ENCODE peak calls at places on chromosome 18, in ten cellular contexts. F is adrenal gland, A is fibroblast of lung, I is tibial artery, E is breast epithelium, H is Karpas-422, B is neural progenitor cell, G is aorta, M is upper lobe of right lung, X is RWPE2. D is an unnamed sample.

GRCh38 chr18:58337688-58338087 is 291.2 kb downstream of the ALPK2 start:
- DNase-seq in F (peak; percentile 75), A (peak; percentile 73), I (no peak), E (no peak), H (no peak), B (no peak), G (no peak), M (no peak), X (no peak), D (no peak)

GRCh38 chr18:44835555-44836156 is 155.0 kb downstream of the SETBP1 start:
- DNase-seq in F (no peak), A (no peak), I (peak; percentile 58), E (no peak), H (no peak), B (peak; percentile 31), G (no peak), M (no peak), X (no peak), D (no peak)

GRCh38 chr18:36391426-36392145 is 94.1 kb downstream of the FHOD3 start:
- DNase-seq in F (no peak), A (no peak), I (no peak), E (no peak), H (no peak), B (no peak), G (no peak), M (no peak), X (no peak), D (no peak)

GRCh38 chr18:31954349-31954748 is 11.4 kb upstream of the TRAPPC8 start:
- DNase-seq in F (peak; percentile 87), A (peak; percentile 46), I (no peak), E (no peak), H (no peak), B (no peak), G (no peak), M (no peak), X (no peak), D (no peak)

GRCh38 chr18:26908906-26909305 is 43.4 kb upstream of the AQP4 start:
- DNase-seq in F (no peak), A (no peak), I (no peak), E (no peak), H (no peak), B (no peak), G (no peak), M (no peak), X (no peak), D (no peak)

GRCh38 chr18:50429207-50429948 is 54.5 kb downstream of the SKA1 start:
- DNase-seq in F (no peak), A (no peak), I (no peak), E (no peak), H (peak; percentile 79), B (peak; percentile 58), G (no peak), M (no peak), X (no peak), D (peak; percentile 53)

GRCh38 chr18:42707080-42707479 is 408.4 kb downstream of the RIT2 start:
- DNase-seq in F (no peak), A (no peak), I (no peak), E (no peak), H (no peak), B (no peak), G (no peak), M (no peak), X (no peak), D (no peak)

GRCh38 chr18:33010149-33010548 is 237.3 kb upstream of the KLHL14 start:
- DNase-seq in F (no peak), A (peak; percentile 69), I (no peak), E (no peak), H (no peak), B (no peak), G (no peak), M (no peak), X (no peak), D (peak; percentile 3)

GRCh38 chr18:34528177-34528576 is 181.9 kb upstream of the DTNA start:
- DNase-seq in F (no peak), A (no peak), I (no peak), E (no peak), H (no peak), B (no peak), G (no peak), M (no peak), X (no peak), D (no peak)

DNA sequence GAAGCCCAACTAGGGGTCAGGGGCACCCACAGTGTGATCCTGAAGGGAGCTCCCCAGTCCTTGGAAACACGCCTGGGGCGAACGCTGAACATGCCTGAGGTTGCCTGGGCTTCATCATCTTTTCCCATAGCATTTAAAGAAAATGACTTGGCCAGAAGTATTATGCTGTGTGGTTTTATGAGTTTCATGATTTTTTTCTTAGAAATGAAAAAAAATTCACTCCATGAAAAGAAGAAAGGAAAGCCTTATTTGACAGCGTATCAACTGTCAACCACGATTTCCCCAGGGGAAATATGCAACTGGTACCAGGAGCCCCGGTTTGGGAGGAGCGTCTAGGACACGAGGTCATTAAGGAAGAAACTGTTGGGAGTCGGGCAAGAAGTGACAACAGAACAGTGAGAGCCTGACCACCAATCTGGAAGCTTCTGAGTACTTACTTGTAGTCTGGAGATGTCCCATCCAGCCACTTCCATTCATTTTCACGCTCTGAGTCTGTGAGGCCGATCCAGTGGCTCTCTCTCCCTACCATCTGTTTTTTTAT is 63.5 kb upstream of the THOC1 start:
- DNase-seq in F (no peak), A (peak; percentile 81), I (no peak), E (no peak), H (no peak), B (no peak), G (no peak), M (no peak), X (no peak), D (no peak)
- H3K4me3 ChIP-seq in F (no peak overlapping the region), A (no peak overlapping the region), I (no peak overlapping the region), E (no peak overlapping the region), H (no peak overlapping the region), B (no peak overlapping the region), G (no peak overlapping the region), M (no peak overlapping the region), X (no peak overlapping the region), D (no peak overlapping the region)

DNA sequence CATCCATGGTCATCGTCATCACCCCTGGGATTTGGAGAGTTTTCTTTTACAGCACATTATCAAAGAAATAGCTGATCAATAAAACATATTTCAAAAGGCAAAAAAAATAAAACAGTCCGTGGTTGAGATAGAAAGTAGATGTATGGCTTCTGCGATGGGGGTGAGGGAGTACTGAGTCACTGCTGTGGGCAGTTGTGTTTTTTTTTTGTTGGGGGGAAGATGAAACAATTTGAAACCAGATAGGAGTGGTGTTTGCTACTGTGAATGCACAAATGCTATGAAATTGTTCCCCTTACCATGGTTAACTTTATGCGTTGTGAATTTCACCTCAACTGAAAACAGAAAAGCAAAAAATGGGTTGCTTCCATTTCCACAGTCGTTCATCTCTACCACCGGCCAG is 11.9 kb upstream of the SALL3 start:
- DNase-seq in F (no peak), A (no peak), I (no peak), E (no peak), H (no peak), B (no peak), G (no peak), M (no peak), X (no peak), D (no peak)
- H3K27me3 ChIP-seq in F (peaks cover 16% of the 10 kb centered on the region), A (no peaks in the 10 kb centered on the region), I (no peaks in the 10 kb centered on the region), E (peaks cover 53% of the 10 kb centered on the region), H (no peaks in the 10 kb centered on the region), B (peaks cover 40% of the 10 kb centered on the region), G (peaks cover 3% of the 10 kb centered on the region), M (peaks cover 47% of the 10 kb centered on the region), X (peaks cover 3% of the 10 kb centered on the region), D (peaks cover 14% of the 10 kb centered on the region)

DNA sequence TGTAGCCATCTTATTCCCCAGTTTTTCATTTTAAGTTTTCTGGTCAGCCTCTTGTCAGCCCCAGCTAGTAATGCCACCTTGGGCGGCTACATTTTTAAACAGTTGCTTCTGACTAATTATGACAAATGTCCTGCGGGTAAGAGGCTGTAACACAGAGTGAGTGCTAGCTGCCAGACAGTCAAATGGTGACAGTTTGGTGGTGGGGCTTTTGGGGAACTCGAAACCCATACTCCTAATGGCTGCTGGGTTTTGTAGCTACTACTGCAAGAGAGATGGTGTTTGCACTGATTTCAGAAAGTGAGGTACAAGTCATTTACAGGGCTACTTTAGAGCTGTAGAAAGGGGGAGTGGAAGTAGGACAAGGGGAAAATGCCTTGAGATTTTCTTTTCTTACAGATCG is 48.2 kb downstream of the ZCCHC2 start:
- DNase-seq in F (no peak), A (no peak), I (no peak), E (no peak), H (no peak), B (no peak), G (no peak), M (no peak), X (no peak), D (no peak)
- H3K36me3 ChIP-seq in F (peaks cover 48% of the 10 kb centered on the region), A (peaks cover 11% of the 10 kb centered on the region), I (peaks cover 76% of the 10 kb centered on the region), E (no peaks in the 10 kb centered on the region), H (peaks cover 87% of the 10 kb centered on the region), B (peaks cover 10% of the 10 kb centered on the region), G (peaks cover 8% of the 10 kb centered on the region), M (peaks cover 91% of the 10 kb centered on the region), X (peaks cover 32% of the 10 kb centered on the region), D (peaks cover 8% of the 10 kb centered on the region)

GRCh38 chr18:12290086-12290485 is 18.0 kb upstream of the TUBB6 start:
- DNase-seq in F (no peak), A (no peak), I (no peak), E (no peak), H (no peak), B (no peak), G (no peak), M (peak; percentile 41), X (no peak), D (no peak)

GRCh38 chr18:12288406-12288762 is 19.7 kb upstream of the TUBB6 start:
- DNase-seq in F (no peak), A (no peak), I (no peak), E (no peak), H (no peak), B (no peak), G (no peak), M (no peak), X (no peak), D (peak; percentile 69)

GRCh38 chr18:12283666-12284065 is 24.4 kb upstream of the TUBB6 start:
- DNase-seq in F (no peak), A (no peak), I (no peak), E (no peak), H (no peak), B (no peak), G (no peak), M (no peak), X (no peak), D (no peak)

GRCh38 chr18:12287684-12288405 is 20.2 kb upstream of the TUBB6 start:
- DNase-seq in F (peak; percentile 83), A (peak; percentile 98), I (peak; percentile 86), E (peak; percentile 71), H (no peak), B (peak; percentile 63), G (peak; percentile 91), M (peak; percentile 89), X (peak; percentile 93), D (peak; percentile 79)

DNA sequence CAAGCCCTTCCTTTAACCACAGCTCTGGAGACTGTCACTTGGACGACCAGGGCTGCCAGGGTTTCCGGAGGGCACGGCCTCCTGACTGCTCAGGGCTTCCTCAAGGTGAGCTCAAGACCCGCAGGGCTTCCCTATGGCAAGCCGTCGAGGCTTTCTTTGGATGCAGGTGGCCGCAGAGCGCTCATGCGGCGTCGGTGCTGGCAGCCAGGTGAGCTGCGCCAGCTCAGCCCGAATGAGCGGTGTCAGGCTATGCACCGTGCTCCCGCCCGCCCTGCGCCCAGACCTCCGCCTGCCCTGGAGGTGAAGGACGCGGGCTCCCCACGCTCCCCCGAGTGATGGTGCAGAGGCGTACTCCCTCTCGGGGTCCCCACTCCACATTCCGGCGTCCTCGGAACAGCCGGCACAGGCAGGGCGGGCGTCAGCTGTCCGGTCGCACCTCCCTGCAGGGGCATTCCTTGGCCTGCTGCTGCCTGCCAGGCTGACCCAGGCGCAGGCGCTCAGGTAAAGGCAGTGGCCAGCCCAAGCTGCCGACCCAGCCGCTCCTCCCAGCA is 20.8 kb upstream of the TUBB6 start:
- DNase-seq in F (no peak), A (no peak), I (no peak), E (no peak), H (no peak), B (peak; percentile 55), G (no peak), M (peak; percentile 71), X (no peak), D (peak; percentile 85)
- H3K4me3 ChIP-seq in F (no peak overlapping the region), A (peak overlapping the region; percentile 61), I (peak overlapping the region; percentile 49), E (peak overlapping the region; percentile 52), H (no peak overlapping the region), B (peak overlapping the region; percentile 61), G (no peak overlapping the region), M (peak overlapping the region; percentile 45), X (peak overlapping the region; percentile 29), D (peak overlapping the region; percentile 39)

D was measured in H7.